ENCODE peak calls at places on chromosome 5, in nine cellular contexts. One of them, this sample, is unnamed.

GRCh38 chr5:141903261-141903660 is 20.4 kb upstream of the DELE1 start:
- DNase-seq in T47D: no peak
- DNase-seq in uterus: no peak
- DNase-seq in ELF-1: no peak
- DNase-seq in NCI-H774: no peak
- DNase-seq in stromal cell of bone marrow: no peak
- DNase-seq in H1: no peak
- DNase-seq in HFF-Myc: no peak
- DNase-seq in lower leg skin: peak; percentile 62
- DNase-seq in this sample: no peak

GRCh38 chr5:149129181-149129580 is 12.1 kb upstream of the ABLIM3 start:
- DNase-seq in T47D: peak; percentile 91
- DNase-seq in ELF-1: peak; percentile 57
- DNase-seq in stromal cell of bone marrow: no peak
- DNase-seq in uterus: no peak
- DNase-seq in HFF-Myc: no peak
- DNase-seq in NCI-H774: no peak
- DNase-seq in H1: no peak
- DNase-seq in lower leg skin: no peak
- DNase-seq in this sample: no peak

GRCh38 chr5:149298857-149299404 is 27.3 kb downstream of the AFAP1L1 start:
- DNase-seq in uterus: no peak
- DNase-seq in HFF-Myc: no peak
- DNase-seq in H1: no peak
- DNase-seq in ELF-1: no peak
- DNase-seq in lower leg skin: no peak
- DNase-seq in T47D: no peak
- DNase-seq in NCI-H774: no peak
- DNase-seq in stromal cell of bone marrow: no peak
- DNase-seq in this sample: no peak

GRCh38 chr5:83507431-83507830 is 35.9 kb downstream of the VCAN start:
- DNase-seq in stromal cell of bone marrow: no peak
- DNase-seq in H1: no peak
- DNase-seq in uterus: no peak
- DNase-seq in HFF-Myc: no peak
- DNase-seq in T47D: peak; percentile 16
- DNase-seq in ELF-1: no peak
- DNase-seq in NCI-H774: no peak
- DNase-seq in lower leg skin: no peak
- DNase-seq in this sample: no peak

GRCh38 chr5:149526855-149527590 is 24.2 kb downstream of the CSNK1A1 start:
- DNase-seq in H1: no peak
- DNase-seq in ELF-1: no peak
- DNase-seq in uterus: no peak
- DNase-seq in HFF-Myc: no peak
- DNase-seq in NCI-H774: no peak
- DNase-seq in lower leg skin: no peak
- DNase-seq in T47D: peak; percentile 38
- DNase-seq in stromal cell of bone marrow: no peak
- DNase-seq in this sample: no peak

GRCh38 chr5:57174850-57175525 is 1.1 kb downstream of the GPBP1 start:
- DNase-seq in stromal cell of bone marrow: no peak
- DNase-seq in uterus: no peak
- DNase-seq in T47D: no peak
- DNase-seq in NCI-H774: no peak
- DNase-seq in ELF-1: no peak
- DNase-seq in HFF-Myc: no peak
- DNase-seq in H1: no peak
- DNase-seq in lower leg skin: no peak
- DNase-seq in this sample: no peak

GRCh38 chr5:58022055-58022454 is 437.8 kb downstream of the PLK2 start:
- DNase-seq in stromal cell of bone marrow: no peak
- DNase-seq in uterus: peak; percentile 20
- DNase-seq in HFF-Myc: no peak
- DNase-seq in NCI-H774: no peak
- DNase-seq in T47D: peak; percentile 9
- DNase-seq in ELF-1: no peak
- DNase-seq in H1: no peak
- DNase-seq in lower leg skin: no peak
- DNase-seq in this sample: peak; percentile 29

GRCh38 chr5:89037090-89037489 is 154.1 kb upstream of the MEF2C start:
- DNase-seq in HFF-Myc: no peak
- DNase-seq in ELF-1: peak; percentile 22
- DNase-seq in uterus: no peak
- DNase-seq in NCI-H774: no peak
- DNase-seq in stromal cell of bone marrow: no peak
- DNase-seq in lower leg skin: no peak
- DNase-seq in T47D: peak; percentile 54
- DNase-seq in H1: no peak
- DNase-seq in this sample: no peak

GRCh38 chr5:102792705-102793104 is 37.6 kb downstream of the PAM start:
- DNase-seq in H1: no peak
- DNase-seq in HFF-Myc: no peak
- DNase-seq in T47D: no peak
- DNase-seq in uterus: no peak
- DNase-seq in stromal cell of bone marrow: no peak
- DNase-seq in NCI-H774: no peak
- DNase-seq in ELF-1: no peak
- DNase-seq in lower leg skin: no peak
- DNase-seq in this sample: no peak

GRCh38 chr5:162128117-162128516 is 60.5 kb downstream of the GABRG2 start:
- DNase-seq in T47D: peak; percentile 42
- DNase-seq in lower leg skin: no peak
- DNase-seq in stromal cell of bone marrow: no peak
- DNase-seq in ELF-1: peak; percentile 70
- DNase-seq in HFF-Myc: no peak
- DNase-seq in NCI-H774: no peak
- DNase-seq in uterus: no peak
- DNase-seq in H1: peak; percentile 46
- DNase-seq in this sample: no peak

GRCh38 chr5:29197636-29198035 is 1995.8 kb upstream of the CDH6 start:
- DNase-seq in H1: no peak
- DNase-seq in NCI-H774: no peak
- DNase-seq in uterus: no peak
- DNase-seq in T47D: no peak
- DNase-seq in HFF-Myc: no peak
- DNase-seq in stromal cell of bone marrow: no peak
- DNase-seq in ELF-1: no peak
- DNase-seq in lower leg skin: no peak
- DNase-seq in this sample: no peak

GRCh38 chr5:15384176-15384575 is 115.8 kb upstream of the FBXL7 start:
- DNase-seq in uterus: no peak
- DNase-seq in HFF-Myc: no peak
- DNase-seq in ELF-1: peak; percentile 49
- DNase-seq in lower leg skin: no peak
- DNase-seq in T47D: no peak
- DNase-seq in H1: no peak
- DNase-seq in stromal cell of bone marrow: no peak
- DNase-seq in NCI-H774: no peak
- DNase-seq in this sample: no peak

GRCh38 chr5:176899296-176899891 is at the start of gene HK3:
- DNase-seq in uterus: no peak
- DNase-seq in stromal cell of bone marrow: no peak
- DNase-seq in ELF-1: no peak
- DNase-seq in HFF-Myc: no peak
- DNase-seq in NCI-H774: no peak
- DNase-seq in T47D: no peak
- DNase-seq in H1: no peak
- DNase-seq in lower leg skin: peak; percentile 69
- DNase-seq in this sample: no peak

GRCh38 chr5:172414618-172415599 is 39.4 kb downstream of the SH3PXD2B start:
- DNase-seq in NCI-H774: no peak
- DNase-seq in stromal cell of bone marrow: no peak
- DNase-seq in ELF-1: no peak
- DNase-seq in HFF-Myc: no peak
- DNase-seq in H1: no peak
- DNase-seq in T47D: no peak
- DNase-seq in lower leg skin: no peak
- DNase-seq in uterus: peak; percentile 85
- DNase-seq in this sample: no peak

GRCh38 chr5:59798862-59799667 is 94.5 kb downstream of the PDE4D start:
- DNase-seq in ELF-1: no peak
- DNase-seq in lower leg skin: no peak
- DNase-seq in T47D: peak; percentile 94
- DNase-seq in H1: no peak
- DNase-seq in HFF-Myc: peak; percentile 32
- DNase-seq in stromal cell of bone marrow: no peak
- DNase-seq in uterus: no peak
- DNase-seq in NCI-H774: peak; percentile 24
- DNase-seq in this sample: no peak

GRCh38 chr5:170633235-170634041 is 129.6 kb downstream of the KCNIP1 start:
- DNase-seq in H1: no peak
- DNase-seq in stromal cell of bone marrow: peak; percentile 71
- DNase-seq in HFF-Myc: peak; percentile 71
- DNase-seq in uterus: peak; percentile 75
- DNase-seq in T47D: peak; percentile 62
- DNase-seq in NCI-H774: no peak
- DNase-seq in ELF-1: peak; percentile 66
- DNase-seq in lower leg skin: peak; percentile 93
- DNase-seq in this sample: peak; percentile 83

GRCh38 chr5:119515192-119515591 is 62.9 kb downstream of the HSD17B4 start:
- DNase-seq in H1: no peak
- DNase-seq in lower leg skin: no peak
- DNase-seq in NCI-H774: no peak
- DNase-seq in uterus: no peak
- DNase-seq in T47D: no peak
- DNase-seq in stromal cell of bone marrow: peak; percentile 33
- DNase-seq in ELF-1: no peak
- DNase-seq in HFF-Myc: no peak
- DNase-seq in this sample: peak; percentile 22

GRCh38 chr5:148740966-148741742 is 85.3 kb upstream of the ADRB2 start:
- DNase-seq in ELF-1: no peak
- DNase-seq in lower leg skin: no peak
- DNase-seq in stromal cell of bone marrow: peak; percentile 52
- DNase-seq in uterus: no peak
- DNase-seq in NCI-H774: peak; percentile 31
- DNase-seq in H1: no peak
- DNase-seq in HFF-Myc: peak; percentile 55
- DNase-seq in T47D: peak; percentile 74
- DNase-seq in this sample: peak; percentile 34

GRCh38 chr5:143494162-143494561 is 90.7 kb upstream of the NR3C1 start:
- DNase-seq in H1: no peak
- DNase-seq in T47D: no peak
- DNase-seq in uterus: no peak
- DNase-seq in ELF-1: no peak
- DNase-seq in stromal cell of bone marrow: peak; percentile 80
- DNase-seq in NCI-H774: no peak
- DNase-seq in lower leg skin: no peak
- DNase-seq in HFF-Myc: peak; percentile 52
- DNase-seq in this sample: peak; percentile 44

GRCh38 chr5:96081276-96081858 is 119.7 kb upstream of the ELL2 start:
- DNase-seq in T47D: no peak
- DNase-seq in HFF-Myc: no peak
- DNase-seq in ELF-1: no peak
- DNase-seq in stromal cell of bone marrow: no peak
- DNase-seq in lower leg skin: no peak
- DNase-seq in uterus: no peak
- DNase-seq in NCI-H774: no peak
- DNase-seq in H1: no peak
- DNase-seq in this sample: no peak

GRCh38 chr5:66074891-66075290 is 69.2 kb upstream of the SREK1 start:
- DNase-seq in NCI-H774: no peak
- DNase-seq in lower leg skin: no peak
- DNase-seq in HFF-Myc: no peak
- DNase-seq in T47D: no peak
- DNase-seq in ELF-1: peak; percentile 6
- DNase-seq in uterus: no peak
- DNase-seq in H1: no peak
- DNase-seq in stromal cell of bone marrow: no peak
- DNase-seq in this sample: no peak

GRCh38 chr5:36744041-36744677 is 132.4 kb upstream of the NIPBL start:
- DNase-seq in ELF-1: peak; percentile 14
- DNase-seq in stromal cell of bone marrow: peak; percentile 38
- DNase-seq in T47D: no peak
- DNase-seq in HFF-Myc: peak; percentile 31
- DNase-seq in lower leg skin: no peak
- DNase-seq in uterus: no peak
- DNase-seq in NCI-H774: no peak
- DNase-seq in H1: no peak
- DNase-seq in this sample: no peak

GRCh38 chr5:134521831-134522230 is 3.6 kb upstream of the JADE2 start:
- DNase-seq in ELF-1: no peak
- DNase-seq in stromal cell of bone marrow: no peak
- DNase-seq in HFF-Myc: no peak
- DNase-seq in NCI-H774: no peak
- DNase-seq in H1: no peak
- DNase-seq in T47D: no peak
- DNase-seq in uterus: no peak
- DNase-seq in lower leg skin: no peak
- DNase-seq in this sample: no peak

GRCh38 chr5:25544652-25545249 is 900.0 kb upstream of the CDH10 start:
- DNase-seq in uterus: no peak
- DNase-seq in stromal cell of bone marrow: no peak
- DNase-seq in T47D: peak; percentile 82
- DNase-seq in H1: peak; percentile 64
- DNase-seq in NCI-H774: no peak
- DNase-seq in ELF-1: peak; percentile 69
- DNase-seq in lower leg skin: no peak
- DNase-seq in HFF-Myc: no peak
- DNase-seq in this sample: no peak

GRCh38 chr5:127296321-127296720 is 5.7 kb downstream of the MEGF10 start:
- DNase-seq in H1: no peak
- DNase-seq in ELF-1: no peak
- DNase-seq in lower leg skin: no peak
- DNase-seq in uterus: no peak
- DNase-seq in NCI-H774: no peak
- DNase-seq in stromal cell of bone marrow: no peak
- DNase-seq in T47D: no peak
- DNase-seq in HFF-Myc: no peak
- DNase-seq in this sample: peak; percentile 15

GRCh38 chr5:9932770-9933169 is 302.6 kb upstream of the TAS2R1 start:
- DNase-seq in HFF-Myc: peak; percentile 27
- DNase-seq in T47D: no peak
- DNase-seq in uterus: no peak
- DNase-seq in H1: no peak
- DNase-seq in lower leg skin: no peak
- DNase-seq in NCI-H774: no peak
- DNase-seq in ELF-1: peak; percentile 63
- DNase-seq in stromal cell of bone marrow: peak; percentile 25
- DNase-seq in this sample: peak; percentile 36